ENCODE peak calls at places on chromosome 20, in five cellular contexts. N is small intestine, L is gastrocnemius medialis, Z is heart right ventricle, S is breast epithelium. R is an unnamed sample. For H3K27me3 and H3K4me1, the result is how much of the 10 kb centered on the place peaks cover.

GRCh38 chr20:57205625-57206219 is 60.7 kb downstream of the BMP7 start:
- DNase-seq in N (no peak), L (no peak), Z (no peak), S (no peak), R (no peak)

GRCh38 chr20:17448071-17448470 is 83.1 kb downstream of the BFSP1 start:
- DNase-seq in N (no peak), L (no peak), Z (no peak), S (no peak), R (no peak)

GRCh38 chr20:60055740-60056139 is 97.5 kb downstream of the CDH26 start:
- DNase-seq in N (no peak), L (no peak), Z (peak), S (no peak), R (peak)

GRCh38 chr20:46752639-46753235 is 43.3 kb downstream of the SLC2A10 start:
- DNase-seq in N (peak), L (no peak), Z (peak), S (peak), R (peak)

GRCh38 chr20:63963784-63964301 is 5.9 kb downstream of the ZNF512B start:
- DNase-seq in N (no peak), L (no peak), Z (no peak), S (no peak), R (no peak)

GRCh38 chr20:1122388-1123315 is 4.2 kb downstream of the PSMF1 start:
- DNase-seq in N (peak), L (no peak), Z (peak), S (peak), R (no peak)

GRCh38 chr20:62066339-62066982 is 780 bp upstream of the TAF4 start:
- DNase-seq in N (peak), L (no peak), Z (peak), S (peak), R (peak)

GRCh38 chr20:29497261-29497671 is 1760.2 kb upstream of the DEFB115 start:
- DNase-seq in N (peak), L (peak), Z (peak), S (no peak), R (no peak)

GRCh38 chr20:58661298-58662141 is 10.4 kb downstream of the STX16 start:
- DNase-seq in N (no peak), L (no peak), Z (no peak), S (no peak), R (peak)

GRCh38 chr20:32674362-32674789 is 635 bp upstream of the C20orf203 start:
- DNase-seq in N (peak), L (no peak), Z (no peak), S (no peak), R (peak)

GRCh38 chr20:20498081-20498861 is 130.4 kb downstream of the INSM1 start:
- DNase-seq in N (no peak), L (no peak), Z (no peak), S (no peak), R (no peak)

GRCh38 chr20:33673411-33674293 is 576 bp downstream of the NECAB3 start:
- DNase-seq in N (no peak), L (no peak), Z (no peak), S (no peak), R (no peak)

GRCh38 chr20:11120451-11120850 is 446.7 kb upstream of the JAG1 start:
- DNase-seq in N (no peak), L (no peak), Z (no peak), S (no peak), R (no peak)

GRCh38 chr20:34475979-34476736 is 40.1 kb upstream of the DYNLRB1 start:
- DNase-seq in N (peak), L (no peak), Z (peak), S (no peak), R (peak)

GRCh38 chr20:15033269-15033668 is 695.9 kb upstream of the FLRT3 start:
- DNase-seq in N (no peak), L (no peak), Z (no peak), S (no peak), R (no peak)

DNA sequence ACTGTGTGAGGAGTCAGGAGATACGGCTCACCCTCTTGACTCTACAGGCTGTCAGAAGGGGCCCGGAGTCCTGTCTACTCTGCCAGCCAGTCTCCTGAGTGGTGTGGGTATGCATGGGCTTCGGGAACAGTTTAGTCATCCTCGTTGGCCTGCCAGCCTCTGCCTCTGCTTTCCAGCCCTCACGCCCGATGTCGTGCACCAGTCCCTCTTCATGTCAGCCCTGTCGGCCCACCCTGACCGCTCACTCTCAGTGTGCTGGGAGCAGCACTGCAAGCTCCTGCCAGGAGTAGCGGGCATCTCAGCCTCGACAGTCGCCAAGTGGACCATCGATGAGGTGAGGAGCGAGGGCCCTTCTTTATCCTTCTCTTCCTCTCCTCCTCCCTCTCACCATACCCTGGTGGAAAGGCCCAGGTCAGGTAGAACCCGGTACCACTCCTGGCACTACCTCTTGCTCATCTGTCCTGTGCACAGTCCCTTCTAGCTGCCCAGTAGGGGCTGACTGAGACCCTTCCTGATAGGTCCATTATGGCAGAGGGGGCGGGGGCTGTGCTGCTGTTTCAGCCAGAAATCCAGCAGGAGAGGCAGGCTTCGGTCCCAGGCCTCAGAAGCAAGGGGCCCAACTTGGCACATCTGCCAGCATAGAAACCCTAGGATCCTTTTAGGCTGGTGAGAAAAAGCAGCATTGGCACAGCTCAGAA is 18.7 kb upstream of the SGK2 start:
- DNase-seq in N (no peak), L (no peak), Z (no peak), S (no peak), R (no peak)
- H3K27me3 ChIP-seq in N (under half), L (under half), Z (under half), S (under half), R (under half)

GRCh38 chr20:45039470-45039811 is 61.5 kb downstream of the KCNS1 start:
- DNase-seq in N (no peak), L (no peak), Z (no peak), S (no peak), R (no peak)

GRCh38 chr20:45044084-45044573 is 56.8 kb downstream of the KCNS1 start:
- DNase-seq in N (peak), L (no peak), Z (peak), S (no peak), R (peak)

GRCh38 chr20:45038747-45039469 is 62.0 kb downstream of the KCNS1 start:
- DNase-seq in N (no peak), L (no peak), Z (no peak), S (no peak), R (no peak)

GRCh38 chr20:45042978-45043377 is 57.9 kb downstream of the KCNS1 start:
- DNase-seq in N (no peak), L (no peak), Z (no peak), S (no peak), R (no peak)

GRCh38 chr20:45041464-45042337 is 59.2 kb downstream of the KCNS1 start:
- DNase-seq in N (peak), L (no peak), Z (no peak), S (no peak), R (no peak)
- H3K4me1 ChIP-seq in N (under half), L (under half), Z (under half), S (under half), R (half or more)

GRCh38 chr20:38883981-38884733 is 42.1 kb upstream of the FAM83D start:
- DNase-seq in N (no peak), L (no peak), Z (no peak), S (no peak), R (no peak)
- H3K4me3 ChIP-seq in N (no peak), L (no peak), Z (no peak), S (no peak), R (no peak)

GRCh38 chr20:13856356-13856755 is 71.5 kb downstream of the NDUFAF5 start:
- DNase-seq in N (no peak), L (no peak), Z (no peak), S (no peak), R (no peak)

GRCh38 chr20:13852321-13852720 is 67.5 kb downstream of the NDUFAF5 start:
- DNase-seq in N (no peak), L (no peak), Z (no peak), S (no peak), R (no peak)

GRCh38 chr20:13855613-13856012 is 70.8 kb downstream of the NDUFAF5 start:
- DNase-seq in N (no peak), L (no peak), Z (no peak), S (no peak), R (no peak)

DNA sequence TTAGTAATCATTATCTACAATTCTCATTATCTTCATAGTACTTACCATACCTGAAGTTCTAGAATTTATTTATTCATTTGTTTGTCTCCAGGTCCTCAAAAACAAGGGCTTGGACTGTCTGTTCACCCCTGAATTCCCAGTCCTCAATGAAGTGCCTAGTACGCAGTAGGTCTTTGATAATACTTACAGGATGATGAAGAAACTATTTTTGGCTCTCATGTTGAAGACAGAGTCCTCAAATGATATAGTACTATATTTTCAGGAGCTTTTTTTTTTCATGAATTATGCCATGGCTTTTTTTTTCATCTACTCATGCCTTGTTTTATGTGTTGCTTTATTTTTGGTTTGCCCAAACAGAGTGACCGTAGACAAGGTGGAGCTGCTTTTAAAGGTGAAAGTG is 66.5 kb downstream of the NDUFAF5 start:
- DNase-seq in N (no peak), L (no peak), Z (no peak), S (no peak), R (no peak)
- H3K27me3 ChIP-seq in N (under half), L (under half), Z (under half), S (under half), R (under half)

GRCh38 chr20:40675599-40676221 is 13.3 kb downstream of the MAFB start:
- DNase-seq in N (no peak), L (no peak), Z (no peak), S (no peak), R (no peak)
- H3K4me1 ChIP-seq in N (under half), L (under half), Z (under half), S (under half), R (under half)